ENCODE peak calls at places on chromosomes 11 and 22, in eight cellular contexts. One of them, this sample, is unnamed.

GRCh38 chr22:39087098-39087497 is 9.9 kb upstream of the APOBEC3H start:
- DNase-seq in IMR-90: no peak
- DNase-seq in stimulated activated CD8-positive, alpha-beta memory T cell treated with anti-CD3 and anti-CD28 coated beads, Interleukin-15, amount 100 ng/mL, for 24 hours: no peak
- DNase-seq in HS-5: no peak
- DNase-seq in RPMI8226: no peak
- DNase-seq in activated naive CD4-positive, alpha-beta T cell: no peak
- DNase-seq in right atrium auricular region: no peak
- DNase-seq in GM13976: no peak
- DNase-seq in this sample: no peak

GRCh38 chr22:40429481-40429880 is 59.1 kb downstream of the SGSM3 start:
- DNase-seq in activated naive CD4-positive, alpha-beta T cell: no peak
- DNase-seq in stimulated activated CD8-positive, alpha-beta memory T cell treated with anti-CD3 and anti-CD28 coated beads, Interleukin-15, amount 100 ng/mL, for 24 hours: no peak
- DNase-seq in IMR-90: no peak
- DNase-seq in right atrium auricular region: no peak
- DNase-seq in RPMI8226: no peak
- DNase-seq in GM13976: no peak
- DNase-seq in HS-5: no peak
- DNase-seq in this sample: no peak

GRCh38 chr11:120172921-120173705 is 35.2 kb upstream of the TRIM29 start:
- DNase-seq in IMR-90: no peak
- DNase-seq in activated naive CD4-positive, alpha-beta T cell: no peak
- DNase-seq in stimulated activated CD8-positive, alpha-beta memory T cell treated with anti-CD3 and anti-CD28 coated beads, Interleukin-15, amount 100 ng/mL, for 24 hours: no peak
- DNase-seq in GM13976: peak
- DNase-seq in right atrium auricular region: no peak
- DNase-seq in RPMI8226: no peak
- DNase-seq in HS-5: no peak
- DNase-seq in this sample: no peak

GRCh38 chr22:19513823-19514222 is 10.4 kb downstream of the CLDN5 start:
- DNase-seq in activated naive CD4-positive, alpha-beta T cell: no peak
- DNase-seq in RPMI8226: no peak
- DNase-seq in IMR-90: no peak
- DNase-seq in GM13976: no peak
- DNase-seq in stimulated activated CD8-positive, alpha-beta memory T cell treated with anti-CD3 and anti-CD28 coated beads, Interleukin-15, amount 100 ng/mL, for 24 hours: no peak
- DNase-seq in HS-5: no peak
- DNase-seq in right atrium auricular region: no peak
- DNase-seq in this sample: no peak

GRCh38 chr11:19511066-19511412 is 201.6 kb upstream of the NAV2 start:
- DNase-seq in IMR-90: no peak
- DNase-seq in activated naive CD4-positive, alpha-beta T cell: no peak
- DNase-seq in RPMI8226: no peak
- DNase-seq in stimulated activated CD8-positive, alpha-beta memory T cell treated with anti-CD3 and anti-CD28 coated beads, Interleukin-15, amount 100 ng/mL, for 24 hours: no peak
- DNase-seq in GM13976: no peak
- DNase-seq in right atrium auricular region: no peak
- DNase-seq in HS-5: no peak
- DNase-seq in this sample: no peak

GRCh38 chr11:72840780-72841179 is 26.6 kb downstream of the ATG16L2 start:
- DNase-seq in RPMI8226: no peak
- DNase-seq in IMR-90: peak
- DNase-seq in HS-5: peak
- DNase-seq in activated naive CD4-positive, alpha-beta T cell: no peak
- DNase-seq in right atrium auricular region: no peak
- DNase-seq in GM13976: no peak
- DNase-seq in stimulated activated CD8-positive, alpha-beta memory T cell treated with anti-CD3 and anti-CD28 coated beads, Interleukin-15, amount 100 ng/mL, for 24 hours: no peak
- DNase-seq in this sample: no peak

GRCh38 chr11:17734418-17734911 is at the start of gene KCNC1:
- DNase-seq in IMR-90: peak
- DNase-seq in RPMI8226: no peak
- DNase-seq in stimulated activated CD8-positive, alpha-beta memory T cell treated with anti-CD3 and anti-CD28 coated beads, Interleukin-15, amount 100 ng/mL, for 24 hours: no peak
- DNase-seq in right atrium auricular region: no peak
- DNase-seq in HS-5: no peak
- DNase-seq in GM13976: no peak
- DNase-seq in activated naive CD4-positive, alpha-beta T cell: no peak
- DNase-seq in this sample: no peak

GRCh38 chr22:42388130-42388797 is 43.9 kb downstream of the NFAM1 start:
- DNase-seq in activated naive CD4-positive, alpha-beta T cell: no peak
- DNase-seq in HS-5: no peak
- DNase-seq in GM13976: no peak
- DNase-seq in IMR-90: peak
- DNase-seq in RPMI8226: peak
- DNase-seq in stimulated activated CD8-positive, alpha-beta memory T cell treated with anti-CD3 and anti-CD28 coated beads, Interleukin-15, amount 100 ng/mL, for 24 hours: no peak
- DNase-seq in right atrium auricular region: no peak
- DNase-seq in this sample: no peak

GRCh38 chr11:71379722-71380121 is 68.5 kb downstream of the DHCR7 start:
- DNase-seq in right atrium auricular region: no peak
- DNase-seq in IMR-90: no peak
- DNase-seq in HS-5: no peak
- DNase-seq in stimulated activated CD8-positive, alpha-beta memory T cell treated with anti-CD3 and anti-CD28 coated beads, Interleukin-15, amount 100 ng/mL, for 24 hours: no peak
- DNase-seq in GM13976: no peak
- DNase-seq in RPMI8226: no peak
- DNase-seq in activated naive CD4-positive, alpha-beta T cell: no peak
- DNase-seq in this sample: no peak

GRCh38 chr11:4092031-4092430 is 2.6 kb upstream of the RRM1 start:
- DNase-seq in IMR-90: no peak
- DNase-seq in stimulated activated CD8-positive, alpha-beta memory T cell treated with anti-CD3 and anti-CD28 coated beads, Interleukin-15, amount 100 ng/mL, for 24 hours: no peak
- DNase-seq in RPMI8226: no peak
- DNase-seq in right atrium auricular region: no peak
- DNase-seq in GM13976: peak
- DNase-seq in HS-5: no peak
- DNase-seq in activated naive CD4-positive, alpha-beta T cell: no peak
- DNase-seq in this sample: no peak

GRCh38 chr11:35418847-35419712 is at the start of gene SLC1A2:
- DNase-seq in GM13976: peak
- DNase-seq in activated naive CD4-positive, alpha-beta T cell: no peak
- DNase-seq in right atrium auricular region: no peak
- DNase-seq in stimulated activated CD8-positive, alpha-beta memory T cell treated with anti-CD3 and anti-CD28 coated beads, Interleukin-15, amount 100 ng/mL, for 24 hours: no peak
- DNase-seq in IMR-90: peak
- DNase-seq in HS-5: no peak
- DNase-seq in RPMI8226: no peak
- DNase-seq in this sample: no peak

GRCh38 chr22:29700206-29700948 is 19.4 kb upstream of the CABP7 start:
- DNase-seq in activated naive CD4-positive, alpha-beta T cell: no peak
- DNase-seq in right atrium auricular region: no peak
- DNase-seq in IMR-90: peak
- DNase-seq in RPMI8226: no peak
- DNase-seq in stimulated activated CD8-positive, alpha-beta memory T cell treated with anti-CD3 and anti-CD28 coated beads, Interleukin-15, amount 100 ng/mL, for 24 hours: no peak
- DNase-seq in HS-5: no peak
- DNase-seq in GM13976: no peak
- DNase-seq in this sample: no peak

GRCh38 chr22:32628626-32629587 is 154.3 kb downstream of the FBXO7 start:
- DNase-seq in IMR-90: peak
- DNase-seq in activated naive CD4-positive, alpha-beta T cell: no peak
- DNase-seq in HS-5: peak
- DNase-seq in RPMI8226: no peak
- DNase-seq in right atrium auricular region: no peak
- DNase-seq in GM13976: no peak
- DNase-seq in stimulated activated CD8-positive, alpha-beta memory T cell treated with anti-CD3 and anti-CD28 coated beads, Interleukin-15, amount 100 ng/mL, for 24 hours: no peak
- DNase-seq in this sample: no peak

This sample was measured in T follicular helper cell.